ENCODE peak calls at places on chromosomes 2 and 18, in six cellular contexts. Q, I, K, R, C and V are unnamed samples.

GRCh38 chr2:219350938-219351280 is 18.4 kb upstream of the RESP18 start:
- DNase-seq in Q (no peak), I (no peak), K (peak), R (no peak), C (no peak), V (no peak)

GRCh38 chr2:237662671-237663093 is 35.3 kb downstream of the LRRFIP1 start:
- DNase-seq in Q (peak), I (peak), K (peak), R (peak), C (peak), V (peak)

GRCh38 chr2:28643324-28643723 is 108.3 kb upstream of the PPP1CB start:
- DNase-seq in Q (no peak), I (no peak), K (no peak), R (no peak), C (peak), V (no peak)

GRCh38 chr2:105698820-105699219 is 45.9 kb upstream of the NCK2 start:
- DNase-seq in Q (no peak), I (no peak), K (no peak), R (no peak), C (no peak), V (no peak)

GRCh38 chr2:72778410-72778809 is 47.4 kb downstream of the EXOC6B start:
- DNase-seq in Q (no peak), I (no peak), K (no peak), R (no peak), C (no peak), V (peak)

GRCh38 chr18:53375641-53376040 is 848.8 kb downstream of the MBD2 start:
- DNase-seq in Q (no peak), I (no peak), K (no peak), R (no peak), C (no peak), V (no peak)

GRCh38 chr2:54457326-54458023 is 1.3 kb downstream of the SPTBN1 start:
- DNase-seq in Q (peak), I (no peak), K (peak), R (no peak), C (no peak), V (peak)

GRCh38 chr2:71458413-71459083 is 5.2 kb downstream of the DYSF start:
- DNase-seq in Q (no peak), I (no peak), K (no peak), R (no peak), C (no peak), V (no peak)

GRCh38 chr2:223563462-223563861 is 38.7 kb downstream of the SCG2 start:
- DNase-seq in Q (no peak), I (no peak), K (no peak), R (no peak), C (no peak), V (peak)

GRCh38 chr2:80145499-80145898 is 159.1 kb downstream of the LRRTM1 start:
- DNase-seq in Q (no peak), I (no peak), K (no peak), R (no peak), C (no peak), V (no peak)

GRCh38 chr2:88549616-88550292 is 77.5 kb downstream of the EIF2AK3 start:
- DNase-seq in Q (no peak), I (no peak), K (peak), R (no peak), C (no peak), V (no peak)

GRCh38 chr2:204180671-204181070 is 244.1 kb downstream of the ICOS start:
- DNase-seq in Q (no peak), I (no peak), K (no peak), R (no peak), C (no peak), V (no peak)

GRCh38 chr18:67735506-67735905 is 219.0 kb upstream of the DSEL start:
- DNase-seq in Q (no peak), I (no peak), K (no peak), R (no peak), C (no peak), V (no peak)

GRCh38 chr18:59655661-59656060 is 41.6 kb downstream of the CCBE1 start:
- DNase-seq in Q (no peak), I (no peak), K (no peak), R (no peak), C (no peak), V (no peak)

GRCh38 chr18:78974115-78974740 is 5.4 kb upstream of the SALL3 start:
- DNase-seq in Q (no peak), I (no peak), K (peak), R (no peak), C (no peak), V (no peak)

GRCh38 chr18:3706279-3707097 is 256.5 kb downstream of the TGIF1 start:
- DNase-seq in Q (no peak), I (no peak), K (no peak), R (no peak), C (no peak), V (no peak)

GRCh38 chr2:45010706-45011036 is 1.4 kb upstream of the SIX2 start:
- DNase-seq in Q (no peak), I (no peak), K (no peak), R (no peak), C (no peak), V (no peak)

GRCh38 chr18:75162467-75162866 is 46.5 kb downstream of the PTGR3 start:
- DNase-seq in Q (no peak), I (no peak), K (no peak), R (no peak), C (no peak), V (no peak)

GRCh38 chr18:11553098-11553940 is 56.1 kb upstream of the SLC35G4 start:
- DNase-seq in Q (peak), I (no peak), K (peak), R (no peak), C (no peak), V (peak)

GRCh38 chr2:40353236-40353635 is 98.7 kb downstream of the SLC8A1 start:
- DNase-seq in Q (no peak), I (no peak), K (no peak), R (no peak), C (no peak), V (no peak)

GRCh38 chr2:168293766-168294165 is 46.4 kb upstream of the STK39 start:
- DNase-seq in Q (no peak), I (no peak), K (no peak), R (no peak), C (no peak), V (no peak)

GRCh38 chr2:16739778-16740581 is 74.3 kb upstream of the CYRIA start:
- DNase-seq in Q (no peak), I (no peak), K (no peak), R (no peak), C (no peak), V (no peak)

GRCh38 chr18:26971327-26971918 is 105.9 kb upstream of the AQP4 start:
- DNase-seq in Q (no peak), I (no peak), K (peak), R (no peak), C (no peak), V (no peak)

GRCh38 chr2:199370150-199370780 is 87.5 kb downstream of the SATB2 start:
- DNase-seq in Q (no peak), I (no peak), K (no peak), R (no peak), C (no peak), V (peak)

GRCh38 chr2:231256494-231256893 is 58.1 kb downstream of the ARMC9 start:
- DNase-seq in Q (no peak), I (no peak), K (no peak), R (no peak), C (no peak), V (no peak)

GRCh38 chr2:132662742-132663141 is 7.3 kb downstream of the LYPD1 start:
- DNase-seq in Q (no peak), I (no peak), K (no peak), R (no peak), C (no peak), V (no peak)

GRCh38 chr2:173644146-173644545 is 289.5 kb downstream of the CDCA7 start:
- DNase-seq in Q (no peak), I (no peak), K (no peak), R (no peak), C (no peak), V (peak)

GRCh38 chr2:9761547-9761946 is 81.7 kb upstream of the TAF1B start:
- DNase-seq in Q (no peak), I (no peak), K (no peak), R (no peak), C (no peak), V (no peak)